ENCODE peak calls at places on chromosome 4, in six cellular contexts. V is tibial artery, P is fibroblast of pulmonary artery, Q is choroid plexus epithelial cell, D is pancreas, U is kidney. A is an unnamed sample.

GRCh38 chr4:123397276-123398150 is 918 bp downstream of the SPRY1 start:
- DNase-seq in V (peak; percentile 77), U (peak; percentile 83), P (peak; percentile 70), D (peak; percentile 69), Q (peak; percentile 58), A (no peak)

GRCh38 chr4:41611881-41612871 is 74.2 kb downstream of the LIMCH1 start:
- DNase-seq in P (peak; percentile 51), Q (peak; percentile 42), V (no peak), D (peak; percentile 49), U (peak; percentile 91), A (peak; percentile 73)

GRCh38 chr4:75997946-75998345 is 7.2 kb upstream of the SDAD1 start:
- DNase-seq in D (no peak), Q (no peak), P (no peak), U (no peak), V (no peak), A (no peak)

GRCh38 chr4:24477919-24478318 is 106.4 kb downstream of the DHX15 start:
- DNase-seq in Q (peak; percentile 92), P (peak; percentile 90), V (no peak), D (no peak), U (no peak), A (no peak)

GRCh38 chr4:124948976-124949597 is 236.6 kb upstream of the ANKRD50 start:
- DNase-seq in U (no peak), P (peak; percentile 89), Q (peak; percentile 68), V (no peak), D (no peak), A (no peak)

GRCh38 chr4:109921384-109921808 is 8.7 kb downstream of the EGF start:
- DNase-seq in D (no peak), V (no peak), U (no peak), P (peak; percentile 68), Q (peak; percentile 63), A (no peak)

GRCh38 chr4:71406459-71406963 is 67.7 kb downstream of the SLC4A4 start:
- DNase-seq in U (no peak), V (no peak), Q (no peak), P (peak; percentile 11), D (no peak), A (no peak)

GRCh38 chr4:86940176-86940575 is 5.4 kb downstream of the AFF1 start:
- DNase-seq in D (no peak), U (no peak), P (no peak), Q (no peak), V (no peak), A (no peak)

GRCh38 chr4:123102897-123103489 is 180.6 kb upstream of the NUDT6 start:
- DNase-seq in D (no peak), P (peak; percentile 83), Q (peak; percentile 81), U (no peak), V (no peak), A (no peak)

GRCh38 chr4:10579700-10580099 is 104.9 kb downstream of the CLNK start:
- DNase-seq in D (no peak), V (no peak), P (no peak), U (no peak), Q (no peak), A (no peak)

GRCh38 chr4:45030059-45030458 is 303.7 kb upstream of the GNPDA2 start:
- DNase-seq in D (no peak), Q (no peak), V (no peak), P (no peak), U (no peak), A (no peak)

GRCh38 chr4:114383055-114383454 is 215.6 kb upstream of the UGT8 start:
- DNase-seq in P (no peak), Q (no peak), U (no peak), D (no peak), V (no peak), A (no peak)

GRCh38 chr4:168803727-168804126 is 206.3 kb downstream of the CBR4 start:
- DNase-seq in Q (peak; percentile 79), U (no peak), V (no peak), D (no peak), P (peak; percentile 64), A (peak; percentile 81)

GRCh38 chr4:41258783-41259182 is 2.1 kb downstream of the UCHL1 start:
- DNase-seq in D (no peak), P (peak; percentile 73), Q (peak; percentile 87), V (no peak), U (no peak), A (no peak)

GRCh38 chr4:39526283-39526682 is 956 bp downstream of the UGDH start:
- DNase-seq in D (no peak), V (no peak), U (no peak), P (no peak), Q (no peak), A (no peak)

GRCh38 chr4:156771171-156771837 is 200.3 kb downstream of the PDGFC start:
- DNase-seq in P (peak; percentile 78), D (peak; percentile 37), Q (peak; percentile 69), V (peak; percentile 65), U (no peak), A (peak; percentile 75)

GRCh38 chr4:73021634-73022033 is 47.9 kb downstream of the COX18 start:
- DNase-seq in D (no peak), V (no peak), U (no peak), P (peak; percentile 79), Q (peak; percentile 87), A (no peak)

GRCh38 chr4:72997409-72997808 is 72.1 kb downstream of the COX18 start:
- DNase-seq in V (no peak), U (no peak), D (no peak), Q (peak; percentile 18), P (peak; percentile 16), A (peak; percentile 47)

GRCh38 chr4:43113196-43113595 is 220.7 kb downstream of the GRXCR1 start:
- DNase-seq in D (no peak), P (no peak), V (no peak), Q (no peak), U (no peak), A (no peak)

GRCh38 chr4:3911252-3911856 is 145.2 kb downstream of the ADRA2C start:
- DNase-seq in P (no peak), U (no peak), D (no peak), Q (no peak), V (no peak), A (no peak)

GRCh38 chr4:21885241-21885640 is 63.3 kb downstream of the KCNIP4 start:
- DNase-seq in Q (peak; percentile 87), D (no peak), U (no peak), V (no peak), P (peak; percentile 77), A (no peak)

GRCh38 chr4:106587558-106587957 is 219.0 kb upstream of the GIMD1 start:
- DNase-seq in Q (peak; percentile 71), V (no peak), P (peak; percentile 80), U (no peak), D (no peak), A (no peak)

GRCh38 chr4:140076307-140076706 is 77.7 kb downstream of the MAML3 start:
- DNase-seq in V (no peak), P (no peak), U (no peak), D (no peak), Q (no peak), A (no peak)

GRCh38 chr4:56671373-56671772 is 9.7 kb downstream of the HOPX start:
- DNase-seq in U (no peak), V (no peak), D (no peak), Q (no peak), P (no peak), A (no peak)

GRCh38 chr4:151866266-151866918 is 105.6 kb upstream of the GATB start:
- DNase-seq in V (no peak), D (no peak), U (no peak), Q (no peak), P (peak; percentile 2), A (no peak)

GRCh38 chr4:119678761-119679160 is 50.2 kb upstream of the PDE5A start:
- DNase-seq in P (no peak), U (no peak), D (no peak), Q (peak; percentile 23), V (no peak), A (no peak)

GRCh38 chr4:26568446-26568994 is 15.4 kb upstream of the TBC1D19 start:
- DNase-seq in Q (peak; percentile 82), V (no peak), D (no peak), U (no peak), P (peak; percentile 75), A (no peak)

GRCh38 chr4:53617101-53617680 is 25.9 kb upstream of the LNX1 start:
- DNase-seq in U (no peak), D (no peak), Q (no peak), P (no peak), V (no peak), A (no peak)

GRCh38 chr4:53619431-53619830 is 28.1 kb upstream of the LNX1 start:
- DNase-seq in V (no peak), D (no peak), U (no peak), Q (no peak), P (no peak), A (no peak)

GRCh38 chr4:53622739-53623151 is 31.5 kb upstream of the LNX1 start:
- DNase-seq in Q (peak; percentile 74), U (no peak), D (no peak), P (peak; percentile 90), V (no peak), A (no peak)

GRCh38 chr4:53618321-53618720 is 27.0 kb upstream of the LNX1 start:
- DNase-seq in D (no peak), P (no peak), U (no peak), V (no peak), Q (no peak), A (no peak)

GRCh38 chr4:53620956-53621355 is 29.7 kb upstream of the LNX1 start:
- DNase-seq in U (no peak), D (no peak), V (no peak), Q (peak; percentile 22), P (no peak), A (no peak)
- TF ChIP-seq CTCF in U (no peak), D (no peak), V (no peak), Q (peak; percentile 38), P (peak; percentile 7), A (no peak)

GRCh38 chr4:102625232-102625930 is 124.2 kb downstream of the NFKB1 start:
- DNase-seq in Q (peak; percentile 81), D (no peak), U (peak; percentile 79), P (peak; percentile 75), V (no peak), A (no peak)
- TF ChIP-seq CTCF in Q (peak; percentile 66), D (no peak), U (peak; percentile 68), P (peak; percentile 53), V (no peak), A (no peak)

GRCh38 chr4:89434364-89434988 is 126.9 kb upstream of the GPRIN3 start:
- DNase-seq in P (peak; percentile 69), U (no peak), Q (peak; percentile 74), D (no peak), V (no peak), A (no peak)

GRCh38 chr4:89439533-89439932 is 131.9 kb upstream of the GPRIN3 start:
- DNase-seq in Q (no peak), P (no peak), D (no peak), V (no peak), U (no peak), A (no peak)

GRCh38 chr4:89438102-89438831 is 130.7 kb upstream of the GPRIN3 start:
- DNase-seq in D (peak; percentile 54), V (no peak), P (peak; percentile 59), Q (peak; percentile 63), U (no peak), A (no peak)
- TF ChIP-seq CTCF in D (peak; percentile 38), V (no peak), P (peak; percentile 39), Q (peak; percentile 56), U (peak; percentile 52), A (no peak)

DNA sequence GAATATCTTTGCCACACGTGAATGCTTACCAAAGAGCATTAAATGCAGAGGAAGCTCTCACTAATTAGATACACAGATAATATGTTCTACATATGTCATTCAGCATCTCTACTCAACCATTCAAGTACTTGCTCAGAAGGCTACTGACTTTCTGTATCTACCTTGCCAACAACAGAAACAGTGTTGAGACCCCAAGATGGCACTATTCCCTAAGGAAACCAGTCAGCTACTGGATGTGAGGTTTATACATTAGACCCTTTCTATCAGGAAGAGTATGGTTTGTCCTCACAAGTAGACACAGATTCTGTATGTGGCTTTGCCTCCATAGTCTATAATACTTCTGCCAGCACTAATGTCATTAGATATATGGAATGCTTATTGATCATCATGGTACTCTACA is 443.9 kb upstream of the INTU start:
- DNase-seq in U (no peak), Q (peak; percentile 45), V (no peak), D (no peak), P (peak; percentile 12), A (no peak)
- TF ChIP-seq CTCF in U (no peak), Q (peak; percentile 24), V (peak; percentile 32), D (no peak), P (no peak), A (no peak)

A was measured in breast epithelium.